ENCODE peak calls at places on chromosomes 3 and 15, in ten cellular contexts. S is GM12865; K is pons; L is RPMI8226; C is CD8-positive, alpha-beta T cell; G is WERI-Rb-1; E is AG08396; X is fibroblast of pulmonary artery; I is HT1080; V is EL. P is an unnamed sample.

GRCh38 chr3:166510382-166510781 is 673.2 kb upstream of the BCHE start:
- DNase-seq in S (no peak), K (no peak), L (peak; percentile 38), C (no peak), G (peak; percentile 60), E (no peak), X (no peak), I (no peak), V (no peak), P (no peak)

GRCh38 chr15:45131510-45131909 is 1.7 kb downstream of the DUOX1 start:
- DNase-seq in S (no peak), K (no peak), L (no peak), C (no peak), G (no peak), E (no peak), X (no peak), I (no peak), V (no peak), P (no peak)

GRCh38 chr3:184643442-184643841 is 68.4 kb downstream of the MAGEF1 start:
- DNase-seq in S (no peak), K (no peak), L (no peak), C (no peak), G (no peak), E (no peak), X (no peak), I (no peak), V (no peak), P (no peak)

GRCh38 chr3:69032137-69032536 is 18.7 kb upstream of the EOGT start:
- DNase-seq in S (no peak), K (no peak), L (no peak), C (no peak), G (no peak), E (no peak), X (peak; percentile 58), I (peak; percentile 23), V (peak; percentile 71), P (no peak)

GRCh38 chr15:63848881-63849551 is 15.3 kb upstream of the HERC1 start:
- DNase-seq in S (peak; percentile 26), K (no peak), L (no peak), C (no peak), G (no peak), E (no peak), X (no peak), I (no peak), V (no peak), P (no peak)

GRCh38 chr3:105822171-105823123 is 46.4 kb downstream of the CBLB start:
- DNase-seq in S (no peak), K (no peak), L (no peak), C (no peak), G (no peak), E (no peak), X (no peak), I (no peak), V (no peak), P (no peak)

GRCh38 chr15:64667736-64668161 is 107.6 kb downstream of the RBPMS2 start:
- DNase-seq in S (no peak), K (no peak), L (no peak), C (no peak), G (no peak), E (peak; percentile 38), X (peak; percentile 33), I (peak; percentile 43), V (peak; percentile 61), P (no peak)

GRCh38 chr15:49624046-49624445 is 3.2 kb downstream of the DTWD1 start:
- DNase-seq in S (no peak), K (no peak), L (no peak), C (no peak), G (no peak), E (peak; percentile 23), X (no peak), I (no peak), V (peak; percentile 93), P (no peak)

GRCh38 chr3:51311055-51311454 is 74.0 kb upstream of the MANF start:
- DNase-seq in S (peak; percentile 28), K (peak; percentile 17), L (peak; percentile 21), C (no peak), G (peak; percentile 12), E (peak; percentile 40), X (peak; percentile 47), I (peak; percentile 37), V (peak; percentile 18), P (peak; percentile 17)

GRCh38 chr3:171301002-171301401 is 159.2 kb downstream of the TNIK start:
- DNase-seq in S (no peak), K (no peak), L (no peak), C (no peak), G (no peak), E (no peak), X (no peak), I (no peak), V (no peak), P (no peak)

GRCh38 chr15:80984856-80985255 is 4.8 kb downstream of the MESD start:
- DNase-seq in S (peak; percentile 20), K (peak; percentile 67), L (no peak), C (no peak), G (no peak), E (no peak), X (no peak), I (no peak), V (peak; percentile 51), P (no peak)

GRCh38 chr3:17166369-17166768 is 281.6 kb downstream of the PLCL2 start:
- DNase-seq in S (no peak), K (no peak), L (no peak), C (no peak), G (peak; percentile 30), E (no peak), X (no peak), I (no peak), V (no peak), P (no peak)

GRCh38 chr3:107663266-107663665 is 140.5 kb downstream of the BBX start:
- DNase-seq in S (no peak), K (no peak), L (no peak), C (no peak), G (no peak), E (no peak), X (no peak), I (no peak), V (peak; percentile 22), P (no peak)

GRCh38 chr3:150920236-150920635 is 15.0 kb upstream of the MINDY4B start:
- DNase-seq in S (no peak), K (no peak), L (no peak), C (no peak), G (no peak), E (no peak), X (peak; percentile 13), I (peak; percentile 20), V (peak; percentile 2), P (no peak)

GRCh38 chr15:98888839-98889479 is 118.6 kb downstream of the PGPEP1L start:
- DNase-seq in S (peak; percentile 44), K (no peak), L (no peak), C (no peak), G (no peak), E (peak; percentile 31), X (peak; percentile 78), I (peak; percentile 72), V (peak; percentile 67), P (no peak)

GRCh38 chr15:36967929-36968328 is 132.4 kb downstream of the MEIS2 start:
- DNase-seq in S (no peak), K (no peak), L (no peak), C (no peak), G (no peak), E (no peak), X (no peak), I (no peak), V (no peak), P (no peak)

GRCh38 chr3:49785565-49786356 is 581 bp downstream of the IP6K1 start:
- DNase-seq in S (peak; percentile 33), K (peak; percentile 15), L (peak; percentile 34), C (peak; percentile 31), G (no peak), E (peak; percentile 53), X (peak; percentile 39), I (peak; percentile 30), V (peak; percentile 50), P (peak; percentile 37)

GRCh38 chr15:80070840-80071239 is 11.4 kb downstream of the ZFAND6 start:
- DNase-seq in S (no peak), K (peak; percentile 59), L (no peak), C (no peak), G (no peak), E (no peak), X (peak; percentile 61), I (no peak), V (peak; percentile 36), P (peak; percentile 37)

GRCh38 chr15:88976656-88977055 is 63.5 kb upstream of the MFGE8 start:
- DNase-seq in S (no peak), K (no peak), L (no peak), C (no peak), G (no peak), E (no peak), X (no peak), I (no peak), V (no peak), P (no peak)

P was measured in OCI-LY7.